ENCODE peak calls at places on chromosomes 12 and 14, in seven cellular contexts. I, O, E, C, P, Z and Q are unnamed samples.

GRCh38 chr14:103031956-103032355 is 25.4 kb downstream of the CDC42BPB start:
- DNase-seq in P (no peak), O (no peak), Z (no peak), C (no peak), E (peak; percentile 64), I (no peak), Q (no peak)

GRCh38 chr12:68189766-68190700 is 30.5 kb upstream of the IFNG start:
- DNase-seq in Z (no peak), I (no peak), P (no peak), E (no peak), O (no peak), C (no peak), Q (peak; percentile 13)

GRCh38 chr12:9843416-9843815 is 16.1 kb downstream of the KLRF1 start:
- DNase-seq in E (no peak), I (no peak), C (no peak), O (no peak), P (no peak), Z (no peak), Q (no peak)

GRCh38 chr14:94936411-94936892 is 166.5 kb upstream of the GSC start:
- DNase-seq in I (no peak), C (no peak), E (peak; percentile 85), Z (no peak), O (no peak), P (no peak), Q (no peak)

GRCh38 chr12:85711735-85712390 is 124.3 kb downstream of the RASSF9 start:
- DNase-seq in E (no peak), P (no peak), O (no peak), Z (no peak), I (no peak), C (no peak), Q (no peak)

GRCh38 chr14:50943261-50943942 is 881 bp downstream of the PYGL start:
- DNase-seq in C (no peak), I (no peak), E (no peak), Z (peak; percentile 45), O (no peak), P (peak; percentile 55), Q (peak; percentile 31)

GRCh38 chr12:100988278-100988625 is 193.7 kb downstream of the ANO4 start:
- DNase-seq in Z (no peak), E (no peak), P (no peak), O (no peak), C (no peak), I (peak; percentile 22), Q (no peak)

GRCh38 chr14:38992067-38992835 is 110.8 kb downstream of the SEC23A start:
- DNase-seq in C (no peak), E (no peak), I (no peak), O (no peak), P (no peak), Z (no peak), Q (no peak)

GRCh38 chr14:90444077-90444696 is 47.4 kb downstream of the CALM1 start:
- DNase-seq in C (no peak), P (peak; percentile 37), O (no peak), I (no peak), E (no peak), Z (no peak), Q (no peak)

GRCh38 chr12:130074661-130075406 is 87.4 kb upstream of the FZD10 start:
- DNase-seq in Z (no peak), C (no peak), O (no peak), E (no peak), I (no peak), P (no peak), Q (no peak)

GRCh38 chr12:115934877-115935276 is 342.6 kb downstream of the MED13L start:
- DNase-seq in Z (no peak), E (no peak), I (no peak), C (no peak), O (no peak), P (no peak), Q (no peak)

GRCh38 chr12:69161835-69162234 is 77.5 kb upstream of the CPSF6 start:
- DNase-seq in I (no peak), O (no peak), E (peak; percentile 58), Z (peak; percentile 19), P (no peak), C (peak; percentile 83), Q (no peak)

GRCh38 chr14:104707629-104708595 is 16.1 kb upstream of the ADSS1 start:
- DNase-seq in Z (no peak), E (no peak), O (no peak), I (no peak), C (no peak), P (no peak), Q (no peak)

GRCh38 chr14:89383171-89383845 is 33.7 kb downstream of the FOXN3 start:
- DNase-seq in O (no peak), Z (no peak), P (no peak), C (no peak), I (no peak), E (no peak), Q (no peak)

GRCh38 chr12:4604684-4605193 is 42.7 kb downstream of the DYRK4 start:
- DNase-seq in P (peak; percentile 78), I (peak; percentile 95), E (peak; percentile 72), C (peak; percentile 68), Z (peak; percentile 69), O (peak; percentile 21), Q (peak; percentile 81)

GRCh38 chr12:67926063-67926462 is 63.2 kb upstream of the IFNG-AS1 start:
- DNase-seq in O (no peak), P (no peak), Z (no peak), E (no peak), I (no peak), C (no peak), Q (no peak)

GRCh38 chr14:46582826-46583225 is 68.8 kb downstream of the RPL10L start:
- DNase-seq in I (no peak), E (no peak), O (no peak), C (no peak), Z (no peak), P (no peak), Q (no peak)

DNA sequence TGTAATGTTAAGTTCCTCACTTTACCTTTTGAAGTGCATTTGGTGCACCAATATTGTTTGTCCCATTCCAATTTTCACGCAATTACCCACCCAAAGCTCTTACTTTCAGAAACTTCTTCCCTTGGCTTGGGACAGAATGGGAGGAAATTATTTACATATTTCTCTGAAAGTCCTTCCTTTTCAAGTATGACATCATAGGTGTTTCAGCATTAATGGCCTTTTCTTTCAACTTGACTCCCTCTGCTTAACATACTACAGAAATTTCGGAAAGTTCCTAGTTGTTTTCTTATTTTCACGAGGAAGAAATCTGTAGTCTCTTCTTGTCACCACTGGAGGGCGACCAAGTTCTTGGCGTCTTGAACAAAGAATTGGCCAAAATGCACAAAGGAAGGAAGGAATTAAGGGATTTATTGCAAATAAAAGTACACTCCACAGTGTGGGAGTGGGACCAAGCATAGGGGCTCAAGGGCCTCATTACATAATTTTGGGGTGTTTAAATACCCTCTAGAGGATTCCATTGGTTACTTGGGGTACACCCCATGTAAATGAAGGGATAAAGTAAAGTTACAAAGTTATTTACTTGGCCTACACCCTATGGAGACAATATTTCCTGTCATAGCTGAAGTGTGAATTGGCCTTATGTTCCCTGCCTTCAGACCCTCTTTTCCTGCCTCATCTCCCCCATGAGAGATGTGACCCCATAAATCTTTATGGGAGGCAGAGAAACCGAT is 70.5 kb downstream of the RPL10L start:
- DNase-seq in I (peak; percentile 13), P (peak; percentile 16), E (peak; percentile 0), C (no peak), O (peak; percentile 2), Z (peak; percentile 3), Q (peak; percentile 31)
- TF ChIP-seq YY1 in I (no peak), P (no peak), E (no peak), C (no peak), O (no peak), Z (no peak), Q (no peak)

DNA sequence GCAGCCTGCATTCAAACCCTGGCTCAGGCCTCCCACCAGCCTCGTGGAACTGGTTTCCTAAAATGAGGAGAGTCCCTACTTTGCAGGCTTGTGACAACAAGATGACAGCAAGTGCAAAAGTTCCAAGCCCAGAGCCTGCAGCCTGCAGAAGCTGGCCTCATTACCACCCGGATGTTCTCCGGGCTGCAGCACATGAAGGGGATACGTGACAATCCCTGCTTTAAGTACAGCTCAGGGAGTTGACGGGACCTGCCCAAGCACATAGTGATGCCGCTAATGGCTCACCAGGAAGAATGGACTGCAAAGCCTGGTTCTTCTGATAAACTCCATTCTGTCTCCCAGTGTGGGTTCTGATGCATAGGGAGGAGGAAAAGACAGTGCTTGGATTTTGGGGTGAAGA is 15.0 kb downstream of the SSH1 start:
- DNase-seq in I (no peak), O (no peak), Z (no peak), E (no peak), P (no peak), C (no peak), Q (no peak)
- H3K4me1 ChIP-seq in I (peaks cover 15% of the 10 kb centered on the region), O (peaks cover 9% of the 10 kb centered on the region), Z (peaks cover 18% of the 10 kb centered on the region), E (peaks cover 45% of the 10 kb centered on the region), P (peaks cover 23% of the 10 kb centered on the region), C (peaks cover 21% of the 10 kb centered on the region), Q (peaks cover 42% of the 10 kb centered on the region)

GRCh38 chr12:32036477-32037263 is 70.0 kb upstream of the BICD1 start:
- DNase-seq in E (no peak), Z (no peak), C (no peak), O (no peak), P (no peak), I (no peak), Q (no peak)

GRCh38 chr12:32033411-32033810 is 73.2 kb upstream of the BICD1 start:
- DNase-seq in P (no peak), Z (no peak), I (no peak), C (no peak), E (no peak), O (no peak), Q (no peak)

GRCh38 chr12:32032205-32032810 is 73.1 kb downstream of the RESF1 start:
- DNase-seq in P (no peak), C (no peak), Z (no peak), O (no peak), I (no peak), E (no peak), Q (no peak)

GRCh38 chr12:32031109-32031508 is 71.9 kb downstream of the RESF1 start:
- DNase-seq in Z (peak; percentile 80), O (no peak), C (no peak), P (no peak), I (no peak), E (no peak), Q (no peak)

GRCh38 chr12:32034045-32034444 is 72.6 kb upstream of the BICD1 start:
- DNase-seq in P (no peak), E (no peak), C (no peak), O (no peak), I (no peak), Z (no peak), Q (no peak)
- TF ChIP-seq YY1 in P (no peak), E (no peak), C (no peak), O (no peak), I (no peak), Z (no peak), Q (no peak)

GRCh38 chr12:6961695-6962284 is 8.7 kb downstream of the PHB2 start:
- DNase-seq in E (peak; percentile 78), C (no peak), Z (peak; percentile 76), P (peak; percentile 81), I (peak; percentile 96), O (no peak), Q (peak; percentile 73)

GRCh38 chr12:6963016-6963731 is 7.3 kb downstream of the PHB2 start:
- DNase-seq in O (no peak), P (no peak), Z (no peak), I (no peak), E (peak; percentile 38), C (no peak), Q (peak; percentile 89)

GRCh38 chr12:6961278-6961694 is 9.2 kb downstream of the PHB2 start:
- DNase-seq in Z (peak; percentile 63), P (no peak), O (no peak), C (no peak), I (no peak), E (peak; percentile 34), Q (no peak)

GRCh38 chr12:6963741-6964446 is 6.6 kb downstream of the PHB2 start:
- DNase-seq in E (peak; percentile 24), P (no peak), O (no peak), C (no peak), Z (no peak), I (no peak), Q (no peak)

GRCh38 chr12:6962285-6963015 is 8.0 kb downstream of the PHB2 start:
- DNase-seq in E (peak; percentile 35), Z (peak; percentile 29), O (no peak), C (no peak), P (no peak), I (no peak), Q (no peak)
- H3K4me1 ChIP-seq in E (peaks cover 8% of the 10 kb centered on the region), Z (peaks cover 46% of the 10 kb centered on the region), O (peaks cover 39% of the 10 kb centered on the region), C (peaks cover 58% of the 10 kb centered on the region), P (peaks cover 39% of the 10 kb centered on the region), I (peaks cover 60% of the 10 kb centered on the region), Q (peaks cover 28% of the 10 kb centered on the region)